ENCODE peak calls at places on chromosomes 3 and 15, in eight cellular contexts. One of them, this sample, is unnamed.

GRCh38 chr3:97952872-97953271 is 19.4 kb downstream of the RIOX2 start:
- DNase-seq in cardiac muscle cell: no peak
- DNase-seq in astrocyte: no peak
- DNase-seq in IMR-90: no peak
- DNase-seq in tibial nerve: no peak
- DNase-seq in PC-3: peak; percentile 74
- DNase-seq in H9: no peak
- DNase-seq in left ventricle myocardium inferior: no peak
- DNase-seq in this sample: no peak

GRCh38 chr15:72685925-72686794 is at the start of the genes BBS4 and HIGD2B:
- DNase-seq in left ventricle myocardium inferior: peak; percentile 88
- DNase-seq in PC-3: peak; percentile 89
- DNase-seq in IMR-90: peak; percentile 83
- DNase-seq in H9: peak; percentile 93
- DNase-seq in tibial nerve: peak; percentile 59
- DNase-seq in astrocyte: peak; percentile 77
- DNase-seq in cardiac muscle cell: peak; percentile 88
- DNase-seq in this sample: peak; percentile 71

GRCh38 chr15:84653910-84654688 is at the start of gene WDR73:
- DNase-seq in IMR-90: peak; percentile 92
- DNase-seq in H9: peak; percentile 95
- DNase-seq in tibial nerve: peak; percentile 92
- DNase-seq in left ventricle myocardium inferior: peak; percentile 97
- DNase-seq in cardiac muscle cell: peak; percentile 96
- DNase-seq in PC-3: peak; percentile 93
- DNase-seq in astrocyte: peak; percentile 84
- DNase-seq in this sample: peak; percentile 95

GRCh38 chr15:65862682-65863081 is 6.6 kb upstream of the RAB11A start:
- DNase-seq in IMR-90: peak; percentile 56
- DNase-seq in cardiac muscle cell: peak; percentile 85
- DNase-seq in PC-3: peak; percentile 64
- DNase-seq in tibial nerve: no peak
- DNase-seq in H9: peak; percentile 95
- DNase-seq in astrocyte: peak; percentile 66
- DNase-seq in left ventricle myocardium inferior: no peak
- DNase-seq in this sample: no peak

GRCh38 chr3:32945136-32945535 is 6.3 kb upstream of the CCR4 start:
- DNase-seq in tibial nerve: no peak
- DNase-seq in left ventricle myocardium inferior: no peak
- DNase-seq in H9: peak; percentile 5
- DNase-seq in cardiac muscle cell: no peak
- DNase-seq in IMR-90: peak; percentile 41
- DNase-seq in PC-3: peak; percentile 93
- DNase-seq in astrocyte: peak; percentile 40
- DNase-seq in this sample: no peak

GRCh38 chr3:170062769-170063168 is 25.0 kb downstream of the GPR160 start:
- DNase-seq in astrocyte: no peak
- DNase-seq in cardiac muscle cell: no peak
- DNase-seq in IMR-90: no peak
- DNase-seq in left ventricle myocardium inferior: no peak
- DNase-seq in PC-3: no peak
- DNase-seq in tibial nerve: no peak
- DNase-seq in H9: peak; percentile 64
- DNase-seq in this sample: no peak

GRCh38 chr15:66592505-66593218 is 26.9 kb upstream of the LCTL start:
- DNase-seq in astrocyte: no peak
- DNase-seq in PC-3: no peak
- DNase-seq in tibial nerve: no peak
- DNase-seq in H9: no peak
- DNase-seq in IMR-90: no peak
- DNase-seq in cardiac muscle cell: peak; percentile 27
- DNase-seq in left ventricle myocardium inferior: no peak
- DNase-seq in this sample: no peak

GRCh38 chr15:101134780-101135179 is 117.1 kb downstream of the CHSY1 start:
- DNase-seq in H9: no peak
- DNase-seq in cardiac muscle cell: no peak
- DNase-seq in left ventricle myocardium inferior: no peak
- DNase-seq in PC-3: no peak
- DNase-seq in IMR-90: no peak
- DNase-seq in tibial nerve: no peak
- DNase-seq in astrocyte: no peak
- DNase-seq in this sample: no peak

GRCh38 chr15:25095179-25095578 is 140.4 kb downstream of the SNRPN start:
- DNase-seq in cardiac muscle cell: no peak
- DNase-seq in tibial nerve: no peak
- DNase-seq in IMR-90: no peak
- DNase-seq in PC-3: no peak
- DNase-seq in left ventricle myocardium inferior: no peak
- DNase-seq in astrocyte: no peak
- DNase-seq in H9: no peak
- DNase-seq in this sample: no peak

GRCh38 chr15:25093455-25094029 is 138.8 kb downstream of the SNRPN start:
- DNase-seq in IMR-90: no peak
- DNase-seq in cardiac muscle cell: no peak
- DNase-seq in H9: peak; percentile 5
- DNase-seq in left ventricle myocardium inferior: no peak
- DNase-seq in PC-3: no peak
- DNase-seq in tibial nerve: no peak
- DNase-seq in astrocyte: no peak
- DNase-seq in this sample: no peak

GRCh38 chr15:25092661-25093060 is 137.9 kb downstream of the SNRPN start:
- DNase-seq in astrocyte: peak; percentile 67
- DNase-seq in PC-3: no peak
- DNase-seq in cardiac muscle cell: no peak
- DNase-seq in tibial nerve: no peak
- DNase-seq in H9: no peak
- DNase-seq in left ventricle myocardium inferior: no peak
- DNase-seq in IMR-90: peak; percentile 4
- DNase-seq in this sample: no peak

GRCh38 chr15:25094519-25094918 is 139.7 kb downstream of the SNRPN start:
- DNase-seq in H9: peak; percentile 10
- DNase-seq in left ventricle myocardium inferior: no peak
- DNase-seq in cardiac muscle cell: no peak
- DNase-seq in PC-3: no peak
- DNase-seq in IMR-90: no peak
- DNase-seq in astrocyte: no peak
- DNase-seq in tibial nerve: no peak
- DNase-seq in this sample: no peak

DNA sequence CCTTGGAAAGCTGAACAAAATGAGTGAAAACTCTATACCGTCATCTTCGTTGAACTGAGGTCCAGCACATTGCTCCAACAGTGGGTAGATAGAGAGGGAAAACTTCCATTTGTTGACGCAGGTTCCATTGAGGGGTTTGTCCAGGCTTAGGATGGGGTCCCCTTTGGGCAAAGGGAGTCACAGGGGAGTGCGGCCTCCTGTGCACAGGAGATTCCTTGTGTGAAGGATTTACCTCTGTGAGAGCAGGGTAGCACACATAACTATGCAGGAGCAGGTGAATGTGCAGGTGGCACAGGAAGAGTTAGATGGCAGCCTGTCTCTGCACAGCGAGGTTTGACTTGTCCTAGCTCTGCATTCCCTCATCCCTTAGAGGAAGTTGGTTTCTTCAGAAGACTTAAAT is 139.3 kb downstream of the SNRPN start:
- DNase-seq in left ventricle myocardium inferior: no peak
- DNase-seq in astrocyte: no peak
- DNase-seq in IMR-90: no peak
- DNase-seq in cardiac muscle cell: no peak
- DNase-seq in tibial nerve: no peak
- DNase-seq in PC-3: no peak
- DNase-seq in H9: no peak
- DNase-seq in this sample: no peak
- H3K9me3 ChIP-seq in left ventricle myocardium inferior: peaks cover 100% of the 10 kb centered on the region
- H3K9me3 ChIP-seq in astrocyte: peaks cover 13% of the 10 kb centered on the region
- H3K9me3 ChIP-seq in IMR-90: peaks cover 34% of the 10 kb centered on the region
- H3K9me3 ChIP-seq in cardiac muscle cell: no peaks in the 10 kb centered on the region
- H3K9me3 ChIP-seq in tibial nerve: peaks cover 98% of the 10 kb centered on the region
- H3K9me3 ChIP-seq in PC-3: peaks cover 15% of the 10 kb centered on the region
- H3K9me3 ChIP-seq in H9: peaks cover 52% of the 10 kb centered on the region
- H3K9me3 ChIP-seq in this sample: peaks cover 31% of the 10 kb centered on the region

GRCh38 chr15:76260246-76260938 is 50.9 kb downstream of the ETFA start:
- DNase-seq in left ventricle myocardium inferior: no peak
- DNase-seq in IMR-90: no peak
- DNase-seq in PC-3: no peak
- DNase-seq in tibial nerve: no peak
- DNase-seq in H9: no peak
- DNase-seq in cardiac muscle cell: no peak
- DNase-seq in astrocyte: no peak
- DNase-seq in this sample: no peak

GRCh38 chr15:76258460-76258859 is 52.8 kb downstream of the ETFA start:
- DNase-seq in cardiac muscle cell: no peak
- DNase-seq in left ventricle myocardium inferior: no peak
- DNase-seq in astrocyte: no peak
- DNase-seq in tibial nerve: no peak
- DNase-seq in IMR-90: no peak
- DNase-seq in H9: no peak
- DNase-seq in PC-3: no peak
- DNase-seq in this sample: no peak

GRCh38 chr15:76253851-76254440 is 57.3 kb downstream of the ETFA start:
- DNase-seq in PC-3: no peak
- DNase-seq in IMR-90: no peak
- DNase-seq in tibial nerve: no peak
- DNase-seq in left ventricle myocardium inferior: no peak
- DNase-seq in H9: peak; percentile 67
- DNase-seq in cardiac muscle cell: peak; percentile 23
- DNase-seq in astrocyte: peak; percentile 41
- DNase-seq in this sample: no peak

GRCh38 chr15:76259392-76259791 is 51.9 kb downstream of the ETFA start:
- DNase-seq in H9: no peak
- DNase-seq in tibial nerve: no peak
- DNase-seq in IMR-90: no peak
- DNase-seq in cardiac muscle cell: no peak
- DNase-seq in left ventricle myocardium inferior: no peak
- DNase-seq in PC-3: no peak
- DNase-seq in astrocyte: no peak
- DNase-seq in this sample: no peak
- H3K9me3 ChIP-seq in H9: peaks cover 8% of the 10 kb centered on the region
- H3K9me3 ChIP-seq in tibial nerve: peaks cover 22% of the 10 kb centered on the region
- H3K9me3 ChIP-seq in IMR-90: peaks cover 16% of the 10 kb centered on the region
- H3K9me3 ChIP-seq in cardiac muscle cell: no peaks in the 10 kb centered on the region
- H3K9me3 ChIP-seq in left ventricle myocardium inferior: peaks cover 24% of the 10 kb centered on the region
- H3K9me3 ChIP-seq in PC-3: no peaks in the 10 kb centered on the region
- H3K9me3 ChIP-seq in astrocyte: peaks cover 11% of the 10 kb centered on the region
- H3K9me3 ChIP-seq in this sample: peaks cover 3% of the 10 kb centered on the region

GRCh38 chr15:78481917-78482316 is 25.5 kb upstream of the HYKK start:
- DNase-seq in tibial nerve: no peak
- DNase-seq in H9: no peak
- DNase-seq in PC-3: no peak
- DNase-seq in IMR-90: no peak
- DNase-seq in astrocyte: no peak
- DNase-seq in cardiac muscle cell: no peak
- DNase-seq in left ventricle myocardium inferior: no peak
- DNase-seq in this sample: no peak
- H3K9me3 ChIP-seq in tibial nerve: no peaks in the 10 kb centered on the region
- H3K9me3 ChIP-seq in H9: no peaks in the 10 kb centered on the region
- H3K9me3 ChIP-seq in PC-3: no peaks in the 10 kb centered on the region
- H3K9me3 ChIP-seq in IMR-90: no peaks in the 10 kb centered on the region
- H3K9me3 ChIP-seq in astrocyte: no peaks in the 10 kb centered on the region
- H3K9me3 ChIP-seq in cardiac muscle cell: no peaks in the 10 kb centered on the region
- H3K9me3 ChIP-seq in left ventricle myocardium inferior: no peaks in the 10 kb centered on the region
- H3K9me3 ChIP-seq in this sample: no peaks in the 10 kb centered on the region

DNA sequence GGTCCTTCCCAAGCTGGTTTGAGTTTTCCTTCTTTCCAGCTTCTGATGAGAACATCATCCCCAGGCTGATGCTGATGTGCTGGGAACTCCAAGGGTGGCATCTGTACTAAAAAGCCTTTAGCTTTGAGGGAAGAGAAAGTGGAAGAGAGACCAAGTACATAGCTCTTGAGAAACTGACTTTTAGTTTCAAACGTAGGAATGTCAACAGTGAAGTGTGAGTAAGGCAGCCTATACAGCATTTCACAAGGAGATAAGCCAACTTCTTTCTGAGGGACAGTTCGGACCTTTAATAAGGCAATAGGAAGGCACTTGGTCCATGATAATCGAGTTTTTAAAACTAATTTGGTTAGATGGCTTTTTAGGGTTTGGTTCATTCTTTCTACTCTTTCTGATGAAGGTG is 53.7 kb downstream of the DLG1 start:
- DNase-seq in cardiac muscle cell: no peak
- DNase-seq in tibial nerve: no peak
- DNase-seq in PC-3: no peak
- DNase-seq in left ventricle myocardium inferior: no peak
- DNase-seq in IMR-90: no peak
- DNase-seq in astrocyte: no peak
- DNase-seq in H9: no peak
- DNase-seq in this sample: no peak
- H3K9me3 ChIP-seq in cardiac muscle cell: no peaks in the 10 kb centered on the region
- H3K9me3 ChIP-seq in tibial nerve: peaks cover 66% of the 10 kb centered on the region
- H3K9me3 ChIP-seq in PC-3: peaks cover 56% of the 10 kb centered on the region
- H3K9me3 ChIP-seq in left ventricle myocardium inferior: peaks cover 65% of the 10 kb centered on the region
- H3K9me3 ChIP-seq in IMR-90: peaks cover 31% of the 10 kb centered on the region
- H3K9me3 ChIP-seq in astrocyte: peaks cover 19% of the 10 kb centered on the region
- H3K9me3 ChIP-seq in H9: peaks cover 7% of the 10 kb centered on the region
- H3K9me3 ChIP-seq in this sample: peaks cover 11% of the 10 kb centered on the region

GRCh38 chr3:118354556-118354955 is 680.1 kb downstream of the IGSF11 start:
- DNase-seq in left ventricle myocardium inferior: no peak
- DNase-seq in cardiac muscle cell: no peak
- DNase-seq in IMR-90: no peak
- DNase-seq in tibial nerve: no peak
- DNase-seq in astrocyte: no peak
- DNase-seq in H9: no peak
- DNase-seq in PC-3: no peak
- DNase-seq in this sample: no peak
- H3K9me3 ChIP-seq in left ventricle myocardium inferior: peaks cover 71% of the 10 kb centered on the region
- H3K9me3 ChIP-seq in cardiac muscle cell: no peaks in the 10 kb centered on the region
- H3K9me3 ChIP-seq in IMR-90: peaks cover 5% of the 10 kb centered on the region
- H3K9me3 ChIP-seq in tibial nerve: peaks cover 35% of the 10 kb centered on the region
- H3K9me3 ChIP-seq in astrocyte: peaks cover 14% of the 10 kb centered on the region
- H3K9me3 ChIP-seq in H9: peaks cover 22% of the 10 kb centered on the region
- H3K9me3 ChIP-seq in PC-3: peaks cover 30% of the 10 kb centered on the region
- H3K9me3 ChIP-seq in this sample: peaks cover 3% of the 10 kb centered on the region

DNA sequence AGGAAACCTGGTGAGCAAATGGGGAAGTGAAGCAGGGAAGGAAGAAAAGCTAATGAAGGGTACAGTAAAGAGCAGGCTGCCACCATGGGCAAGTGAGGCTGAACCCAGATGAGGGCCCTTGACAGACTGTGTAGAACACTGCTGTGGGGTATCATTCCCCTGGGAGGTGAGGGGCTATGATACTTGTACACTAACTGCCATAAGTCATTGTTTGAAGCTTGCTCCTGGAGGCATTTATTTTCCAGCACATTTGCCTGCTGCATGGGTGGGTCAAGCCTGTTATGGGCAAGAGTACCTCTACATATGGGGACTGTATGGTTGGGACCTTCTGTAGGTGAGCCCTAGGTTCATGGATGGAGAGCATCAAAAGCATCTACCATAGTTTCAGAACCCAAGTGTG is 57.4 kb downstream of the POMGNT2 start:
- DNase-seq in H9: no peak
- DNase-seq in tibial nerve: no peak
- DNase-seq in astrocyte: no peak
- DNase-seq in IMR-90: no peak
- DNase-seq in PC-3: no peak
- DNase-seq in left ventricle myocardium inferior: no peak
- DNase-seq in cardiac muscle cell: no peak
- DNase-seq in this sample: no peak
- H3K9me3 ChIP-seq in H9: peaks cover 24% of the 10 kb centered on the region
- H3K9me3 ChIP-seq in tibial nerve: peaks cover 79% of the 10 kb centered on the region
- H3K9me3 ChIP-seq in astrocyte: peaks cover 8% of the 10 kb centered on the region
- H3K9me3 ChIP-seq in IMR-90: peaks cover 2% of the 10 kb centered on the region
- H3K9me3 ChIP-seq in PC-3: peaks cover 12% of the 10 kb centered on the region
- H3K9me3 ChIP-seq in left ventricle myocardium inferior: peaks cover 81% of the 10 kb centered on the region
- H3K9me3 ChIP-seq in cardiac muscle cell: no peaks in the 10 kb centered on the region
- H3K9me3 ChIP-seq in this sample: peaks cover 3% of the 10 kb centered on the region

This sample was measured in T-helper 17 cell.